ENCODE peak calls at places on chromosomes 16 and 17, in five cellular contexts. One of them, this sample, is unnamed.

GRCh38 chr17:9220466-9221230 is 199.3 kb downstream of the NTN1 start:
- DNase-seq in foreskin fibroblast: no peak
- DNase-seq in OCI-M1: no peak
- DNase-seq in GDM1: no peak
- DNase-seq in stimulated activated CD8-positive, alpha-beta memory T cell treated with anti-CD3 and anti-CD28 coated beads, Interleukin-15, amount 100 ng/mL, for 48 hours: no peak
- DNase-seq in this sample: no peak

GRCh38 chr17:44503080-44503842 is at the start of gene GPATCH8:
- DNase-seq in OCI-M1: peak; percentile 96
- DNase-seq in stimulated activated CD8-positive, alpha-beta memory T cell treated with anti-CD3 and anti-CD28 coated beads, Interleukin-15, amount 100 ng/mL, for 48 hours: peak; percentile 96
- DNase-seq in foreskin fibroblast: peak; percentile 97
- DNase-seq in GDM1: peak; percentile 97
- DNase-seq in this sample: peak; percentile 94

GRCh38 chr17:52648995-52649394 is 490.5 kb upstream of the CA10 start:
- DNase-seq in OCI-M1: no peak
- DNase-seq in foreskin fibroblast: no peak
- DNase-seq in stimulated activated CD8-positive, alpha-beta memory T cell treated with anti-CD3 and anti-CD28 coated beads, Interleukin-15, amount 100 ng/mL, for 48 hours: no peak
- DNase-seq in GDM1: no peak
- DNase-seq in this sample: no peak

GRCh38 chr17:63365366-63366237 is 80.5 kb downstream of the CYB561 start:
- DNase-seq in OCI-M1: no peak
- DNase-seq in stimulated activated CD8-positive, alpha-beta memory T cell treated with anti-CD3 and anti-CD28 coated beads, Interleukin-15, amount 100 ng/mL, for 48 hours: no peak
- DNase-seq in foreskin fibroblast: no peak
- DNase-seq in GDM1: no peak
- DNase-seq in this sample: no peak

GRCh38 chr16:70551788-70552187 is 28.2 kb downstream of the SF3B3 start:
- DNase-seq in foreskin fibroblast: no peak
- DNase-seq in OCI-M1: no peak
- DNase-seq in GDM1: no peak
- DNase-seq in stimulated activated CD8-positive, alpha-beta memory T cell treated with anti-CD3 and anti-CD28 coated beads, Interleukin-15, amount 100 ng/mL, for 48 hours: no peak
- DNase-seq in this sample: no peak

GRCh38 chr16:6195966-6196365 is 1098.4 kb upstream of the EEF2KMT start:
- DNase-seq in GDM1: no peak
- DNase-seq in stimulated activated CD8-positive, alpha-beta memory T cell treated with anti-CD3 and anti-CD28 coated beads, Interleukin-15, amount 100 ng/mL, for 48 hours: no peak
- DNase-seq in OCI-M1: no peak
- DNase-seq in foreskin fibroblast: no peak
- DNase-seq in this sample: no peak

GRCh38 chr16:1713933-1714332 is 7.9 kb downstream of the MAPK8IP3 start:
- DNase-seq in GDM1: no peak
- DNase-seq in foreskin fibroblast: no peak
- DNase-seq in OCI-M1: no peak
- DNase-seq in stimulated activated CD8-positive, alpha-beta memory T cell treated with anti-CD3 and anti-CD28 coated beads, Interleukin-15, amount 100 ng/mL, for 48 hours: no peak
- DNase-seq in this sample: no peak

GRCh38 chr17:40436631-40437030 is 6.6 kb upstream of the IGFBP4 start:
- DNase-seq in foreskin fibroblast: no peak
- DNase-seq in stimulated activated CD8-positive, alpha-beta memory T cell treated with anti-CD3 and anti-CD28 coated beads, Interleukin-15, amount 100 ng/mL, for 48 hours: no peak
- DNase-seq in GDM1: no peak
- DNase-seq in OCI-M1: no peak
- DNase-seq in this sample: no peak

GRCh38 chr17:43563262-43564079 is 17.3 kb upstream of the ETV4 start:
- DNase-seq in GDM1: no peak
- DNase-seq in stimulated activated CD8-positive, alpha-beta memory T cell treated with anti-CD3 and anti-CD28 coated beads, Interleukin-15, amount 100 ng/mL, for 48 hours: no peak
- DNase-seq in OCI-M1: no peak
- DNase-seq in foreskin fibroblast: no peak
- DNase-seq in this sample: no peak

GRCh38 chr16:50006954-50007353 is 18.1 kb upstream of the CNEP1R1 start:
- DNase-seq in GDM1: no peak
- DNase-seq in OCI-M1: no peak
- DNase-seq in stimulated activated CD8-positive, alpha-beta memory T cell treated with anti-CD3 and anti-CD28 coated beads, Interleukin-15, amount 100 ng/mL, for 48 hours: no peak
- DNase-seq in foreskin fibroblast: no peak
- DNase-seq in this sample: no peak

GRCh38 chr17:57294629-57295501 is 38.5 kb downstream of the MSI2 start:
- DNase-seq in OCI-M1: no peak
- DNase-seq in stimulated activated CD8-positive, alpha-beta memory T cell treated with anti-CD3 and anti-CD28 coated beads, Interleukin-15, amount 100 ng/mL, for 48 hours: peak; percentile 6
- DNase-seq in GDM1: no peak
- DNase-seq in foreskin fibroblast: peak; percentile 19
- DNase-seq in this sample: peak; percentile 91

GRCh38 chr17:61460796-61461585 is 8.8 kb downstream of the TBX4 start:
- DNase-seq in OCI-M1: peak; percentile 12
- DNase-seq in GDM1: no peak
- DNase-seq in stimulated activated CD8-positive, alpha-beta memory T cell treated with anti-CD3 and anti-CD28 coated beads, Interleukin-15, amount 100 ng/mL, for 48 hours: no peak
- DNase-seq in foreskin fibroblast: no peak
- DNase-seq in this sample: no peak

GRCh38 chr16:69225136-69225535 is 38.2 kb downstream of the SNTB2 start:
- DNase-seq in GDM1: no peak
- DNase-seq in foreskin fibroblast: no peak
- DNase-seq in stimulated activated CD8-positive, alpha-beta memory T cell treated with anti-CD3 and anti-CD28 coated beads, Interleukin-15, amount 100 ng/mL, for 48 hours: no peak
- DNase-seq in OCI-M1: no peak
- DNase-seq in this sample: no peak

This sample was measured in NCI-H146.